ENCODE peak calls at places on chromosome 10, in seven cellular contexts. One of them, this sample, is unnamed.

GRCh38 chr10:102975483-102976057 is 57.5 kb downstream of the CNNM2 start:
- DNase-seq in tibial nerve: no peak
- DNase-seq in ovary: no peak
- DNase-seq in choroid plexus epithelial cell: no peak
- DNase-seq in HL-60: no peak
- DNase-seq in cardiac fibroblast: no peak
- DNase-seq in AG09319: no peak
- DNase-seq in this sample: no peak

GRCh38 chr10:79397575-79398303 is 47.7 kb downstream of the ZCCHC24 start:
- DNase-seq in tibial nerve: no peak
- DNase-seq in ovary: no peak
- DNase-seq in choroid plexus epithelial cell: peak; percentile 60
- DNase-seq in HL-60: no peak
- DNase-seq in cardiac fibroblast: no peak
- DNase-seq in AG09319: no peak
- DNase-seq in this sample: no peak

GRCh38 chr10:3406556-3406955 is 234.0 kb upstream of the PITRM1 start:
- DNase-seq in tibial nerve: no peak
- DNase-seq in ovary: no peak
- DNase-seq in choroid plexus epithelial cell: no peak
- DNase-seq in HL-60: no peak
- DNase-seq in cardiac fibroblast: no peak
- DNase-seq in AG09319: no peak
- DNase-seq in this sample: no peak

GRCh38 chr10:86331861-86332260 is 34.7 kb downstream of the GRID1 start:
- DNase-seq in tibial nerve: no peak
- DNase-seq in ovary: no peak
- DNase-seq in choroid plexus epithelial cell: no peak
- DNase-seq in HL-60: no peak
- DNase-seq in cardiac fibroblast: no peak
- DNase-seq in AG09319: no peak
- DNase-seq in this sample: no peak

GRCh38 chr10:86945361-86946214 is 11.8 kb downstream of the MMRN2 start:
- DNase-seq in tibial nerve: peak; percentile 56
- DNase-seq in ovary: no peak
- DNase-seq in choroid plexus epithelial cell: no peak
- DNase-seq in HL-60: no peak
- DNase-seq in cardiac fibroblast: no peak
- DNase-seq in AG09319: no peak
- DNase-seq in this sample: peak; percentile 28

GRCh38 chr10:131576341-131577177 is 265.0 kb upstream of the TCERG1L start:
- DNase-seq in tibial nerve: no peak
- DNase-seq in ovary: no peak
- DNase-seq in choroid plexus epithelial cell: no peak
- DNase-seq in HL-60: no peak
- DNase-seq in cardiac fibroblast: no peak
- DNase-seq in AG09319: no peak
- DNase-seq in this sample: no peak

GRCh38 chr10:6151087-6151977 is 51.4 kb upstream of the PFKFB3 start:
- DNase-seq in tibial nerve: peak; percentile 67
- DNase-seq in ovary: no peak
- DNase-seq in choroid plexus epithelial cell: peak; percentile 81
- DNase-seq in HL-60: peak; percentile 59
- DNase-seq in cardiac fibroblast: peak; percentile 78
- DNase-seq in AG09319: no peak
- DNase-seq in this sample: peak; percentile 38

GRCh38 chr10:49164587-49165188 is 23.5 kb downstream of the TMEM273 start:
- DNase-seq in tibial nerve: no peak
- DNase-seq in ovary: no peak
- DNase-seq in choroid plexus epithelial cell: peak; percentile 76
- DNase-seq in HL-60: peak; percentile 47
- DNase-seq in cardiac fibroblast: peak; percentile 46
- DNase-seq in AG09319: no peak
- DNase-seq in this sample: peak; percentile 55

GRCh38 chr10:101144053-101144452 is 13.0 kb downstream of the TLX1 start:
- DNase-seq in tibial nerve: no peak
- DNase-seq in ovary: no peak
- DNase-seq in choroid plexus epithelial cell: no peak
- DNase-seq in HL-60: no peak
- DNase-seq in cardiac fibroblast: no peak
- DNase-seq in AG09319: no peak
- DNase-seq in this sample: no peak

GRCh38 chr10:5951167-5951711 is 26.1 kb downstream of the IL15RA start:
- DNase-seq in tibial nerve: peak; percentile 40
- DNase-seq in ovary: peak; percentile 51
- DNase-seq in choroid plexus epithelial cell: no peak
- DNase-seq in HL-60: no peak
- DNase-seq in cardiac fibroblast: peak; percentile 60
- DNase-seq in AG09319: no peak
- DNase-seq in this sample: peak; percentile 61

GRCh38 chr10:131187274-131187673 is 124.2 kb downstream of the TCERG1L start:
- DNase-seq in tibial nerve: no peak
- DNase-seq in ovary: no peak
- DNase-seq in choroid plexus epithelial cell: no peak
- DNase-seq in HL-60: no peak
- DNase-seq in cardiac fibroblast: no peak
- DNase-seq in AG09319: no peak
- DNase-seq in this sample: no peak

GRCh38 chr10:72292223-72292691 is 18.5 kb downstream of the DDIT4 start:
- DNase-seq in tibial nerve: no peak
- DNase-seq in ovary: no peak
- DNase-seq in choroid plexus epithelial cell: no peak
- DNase-seq in HL-60: no peak
- DNase-seq in cardiac fibroblast: peak; percentile 49
- DNase-seq in AG09319: no peak
- DNase-seq in this sample: peak; percentile 90

GRCh38 chr10:119928411-119928810 is 35.9 kb downstream of the SEC23IP start:
- DNase-seq in tibial nerve: no peak
- DNase-seq in ovary: no peak
- DNase-seq in choroid plexus epithelial cell: no peak
- DNase-seq in HL-60: no peak
- DNase-seq in cardiac fibroblast: no peak
- DNase-seq in AG09319: no peak
- DNase-seq in this sample: no peak

GRCh38 chr10:119932631-119933030 is 40.1 kb downstream of the SEC23IP start:
- DNase-seq in tibial nerve: no peak
- DNase-seq in ovary: no peak
- DNase-seq in choroid plexus epithelial cell: no peak
- DNase-seq in HL-60: no peak
- DNase-seq in cardiac fibroblast: no peak
- DNase-seq in AG09319: no peak
- DNase-seq in this sample: no peak

GRCh38 chr10:119931873-119932272 is 39.3 kb downstream of the SEC23IP start:
- DNase-seq in tibial nerve: no peak
- DNase-seq in ovary: no peak
- DNase-seq in choroid plexus epithelial cell: no peak
- DNase-seq in HL-60: no peak
- DNase-seq in cardiac fibroblast: peak; percentile 7
- DNase-seq in AG09319: no peak
- DNase-seq in this sample: no peak

GRCh38 chr10:119933179-119933578 is 40.6 kb downstream of the SEC23IP start:
- DNase-seq in tibial nerve: no peak
- DNase-seq in ovary: no peak
- DNase-seq in choroid plexus epithelial cell: peak; percentile 41
- DNase-seq in HL-60: no peak
- DNase-seq in cardiac fibroblast: peak; percentile 19
- DNase-seq in AG09319: no peak
- DNase-seq in this sample: no peak
- TF ChIP-seq CTCF in tibial nerve: no peak
- TF ChIP-seq CTCF in ovary: no peak
- TF ChIP-seq CTCF in choroid plexus epithelial cell: peak; percentile 53
- TF ChIP-seq CTCF in HL-60: peak; percentile 3
- TF ChIP-seq CTCF in cardiac fibroblast: no peak
- TF ChIP-seq CTCF in AG09319: peak; percentile 9
- TF ChIP-seq CTCF in this sample: no peak

GRCh38 chr10:60441515-60441914 is 51.8 kb upstream of the ANK3 start:
- DNase-seq in tibial nerve: no peak
- DNase-seq in ovary: no peak
- DNase-seq in choroid plexus epithelial cell: peak; percentile 71
- DNase-seq in HL-60: no peak
- DNase-seq in cardiac fibroblast: no peak
- DNase-seq in AG09319: no peak
- DNase-seq in this sample: no peak
- TF ChIP-seq CTCF in tibial nerve: peak; percentile 13
- TF ChIP-seq CTCF in ovary: no peak
- TF ChIP-seq CTCF in choroid plexus epithelial cell: peak; percentile 50
- TF ChIP-seq CTCF in HL-60: no peak
- TF ChIP-seq CTCF in cardiac fibroblast: peak; percentile 42
- TF ChIP-seq CTCF in AG09319: peak; percentile 36
- TF ChIP-seq CTCF in this sample: no peak

GRCh38 chr10:1517684-1518083 is 219.6 kb downstream of the ADARB2 start:
- DNase-seq in tibial nerve: no peak
- DNase-seq in ovary: no peak
- DNase-seq in choroid plexus epithelial cell: no peak
- DNase-seq in HL-60: no peak
- DNase-seq in cardiac fibroblast: no peak
- DNase-seq in AG09319: no peak
- DNase-seq in this sample: no peak
- TF ChIP-seq CTCF in tibial nerve: no peak
- TF ChIP-seq CTCF in ovary: no peak
- TF ChIP-seq CTCF in choroid plexus epithelial cell: no peak
- TF ChIP-seq CTCF in HL-60: no peak
- TF ChIP-seq CTCF in cardiac fibroblast: no peak
- TF ChIP-seq CTCF in AG09319: no peak
- TF ChIP-seq CTCF in this sample: no peak

DNA sequence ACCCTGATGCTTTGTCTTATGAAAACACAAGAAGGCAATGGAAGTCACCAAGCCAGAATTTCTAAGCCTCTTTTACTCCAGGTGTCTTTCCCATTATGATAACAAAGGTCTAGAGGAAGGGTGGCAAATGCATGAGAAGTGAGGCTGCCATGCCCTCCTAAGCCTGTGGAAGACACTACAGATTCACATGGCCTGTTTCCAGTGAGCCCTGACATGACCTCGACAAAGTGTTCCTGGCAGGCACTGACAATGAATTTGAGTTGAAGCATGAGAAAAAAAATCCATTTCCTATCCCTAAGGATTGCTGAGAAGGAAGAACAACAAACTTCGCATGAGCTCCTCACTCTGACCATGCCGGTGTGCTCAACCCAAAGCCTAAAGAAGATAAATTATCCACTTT is 268.0 kb downstream of the HTR7 start:
- DNase-seq in tibial nerve: no peak
- DNase-seq in ovary: no peak
- DNase-seq in choroid plexus epithelial cell: no peak
- DNase-seq in HL-60: no peak
- DNase-seq in cardiac fibroblast: peak; percentile 35
- DNase-seq in AG09319: no peak
- DNase-seq in this sample: no peak
- TF ChIP-seq CTCF in tibial nerve: no peak
- TF ChIP-seq CTCF in ovary: no peak
- TF ChIP-seq CTCF in choroid plexus epithelial cell: no peak
- TF ChIP-seq CTCF in HL-60: no peak
- TF ChIP-seq CTCF in cardiac fibroblast: no peak
- TF ChIP-seq CTCF in AG09319: no peak
- TF ChIP-seq CTCF in this sample: no peak

DNA sequence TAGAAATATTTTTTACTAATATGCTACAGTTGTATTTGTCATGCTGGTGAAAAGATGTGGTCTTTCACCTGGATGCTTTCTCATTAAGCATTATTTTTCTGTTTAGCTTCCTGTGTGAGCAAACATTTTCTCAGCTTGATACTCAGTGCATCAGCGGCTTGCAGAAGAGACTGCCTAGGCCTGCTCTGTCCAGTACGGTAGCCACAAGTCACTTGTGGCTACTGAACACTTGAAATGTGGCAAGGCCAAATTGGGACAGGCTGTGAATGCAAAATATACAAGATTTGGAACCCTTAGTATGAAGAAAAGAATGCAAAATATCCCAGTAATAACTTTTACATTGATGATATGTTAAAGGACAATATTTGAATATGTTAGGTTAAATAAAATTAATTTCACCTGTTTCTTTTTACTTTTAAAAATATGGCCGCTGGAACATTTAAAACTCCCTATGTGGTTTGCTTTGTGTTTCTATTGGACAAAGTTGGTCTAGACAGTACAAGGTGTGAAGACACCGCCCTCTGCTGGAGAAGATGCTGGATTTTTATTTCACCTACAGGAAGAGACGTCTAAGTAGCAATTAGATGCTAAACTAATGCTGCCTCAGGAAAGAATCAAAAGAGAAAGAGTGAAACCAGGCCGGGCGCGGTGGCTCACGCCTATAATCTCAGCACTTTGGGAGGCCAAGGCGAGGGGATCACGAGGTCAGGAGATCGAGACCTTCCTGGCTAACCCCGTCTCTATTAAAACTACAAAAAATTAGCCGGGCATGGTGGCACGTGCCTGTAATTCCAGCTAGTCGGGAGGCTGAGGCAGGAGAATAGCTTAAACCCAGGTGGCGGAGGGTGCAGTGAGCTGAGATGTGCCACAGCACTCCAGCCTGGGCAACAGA is 5.3 kb downstream of the SRGN start:
- DNase-seq in tibial nerve: peak; percentile 97
- DNase-seq in ovary: peak; percentile 65
- DNase-seq in choroid plexus epithelial cell: peak; percentile 93
- DNase-seq in HL-60: no peak
- DNase-seq in cardiac fibroblast: peak; percentile 91
- DNase-seq in AG09319: peak; percentile 65
- DNase-seq in this sample: peak; percentile 87
- TF ChIP-seq CTCF in tibial nerve: peak; percentile 79
- TF ChIP-seq CTCF in ovary: peak; percentile 72
- TF ChIP-seq CTCF in choroid plexus epithelial cell: peak; percentile 72
- TF ChIP-seq CTCF in HL-60: peak; percentile 35
- TF ChIP-seq CTCF in cardiac fibroblast: peak; percentile 59
- TF ChIP-seq CTCF in AG09319: peak; percentile 67
- TF ChIP-seq CTCF in this sample: peak; percentile 67

DNA sequence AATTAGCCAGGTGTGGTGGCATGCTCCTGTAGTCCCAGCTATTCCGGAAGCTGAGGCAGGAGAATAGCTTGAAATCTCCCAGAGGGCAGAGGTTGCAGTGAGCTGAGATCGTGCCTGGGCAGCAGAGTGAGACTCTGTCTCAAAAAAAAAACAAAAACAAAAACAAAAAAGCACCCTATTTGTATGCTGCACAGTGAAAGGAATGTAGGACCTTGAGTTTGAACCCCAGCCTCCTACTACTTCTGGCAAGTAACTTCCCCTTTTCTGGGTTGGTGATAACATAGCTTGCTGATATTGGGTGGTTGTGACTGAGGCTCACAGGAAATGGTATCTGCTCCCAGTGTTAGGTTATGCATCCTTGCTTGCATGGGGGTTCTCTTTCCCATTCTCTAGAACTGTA is 205.3 kb downstream of the BUB3 start:
- DNase-seq in tibial nerve: no peak
- DNase-seq in ovary: no peak
- DNase-seq in choroid plexus epithelial cell: no peak
- DNase-seq in HL-60: no peak
- DNase-seq in cardiac fibroblast: no peak
- DNase-seq in AG09319: no peak
- DNase-seq in this sample: no peak
- TF ChIP-seq CTCF in tibial nerve: no peak
- TF ChIP-seq CTCF in ovary: no peak
- TF ChIP-seq CTCF in choroid plexus epithelial cell: no peak
- TF ChIP-seq CTCF in HL-60: no peak
- TF ChIP-seq CTCF in cardiac fibroblast: no peak
- TF ChIP-seq CTCF in AG09319: no peak
- TF ChIP-seq CTCF in this sample: no peak

GRCh38 chr10:63977329-63977923 is 456.2 kb downstream of the REEP3 start:
- DNase-seq in tibial nerve: no peak
- DNase-seq in ovary: no peak
- DNase-seq in choroid plexus epithelial cell: peak; percentile 54
- DNase-seq in HL-60: peak; percentile 23
- DNase-seq in cardiac fibroblast: peak; percentile 57
- DNase-seq in AG09319: no peak
- DNase-seq in this sample: peak; percentile 66

GRCh38 chr10:63972949-63973827 is 452.0 kb downstream of the REEP3 start:
- DNase-seq in tibial nerve: no peak
- DNase-seq in ovary: no peak
- DNase-seq in choroid plexus epithelial cell: no peak
- DNase-seq in HL-60: no peak
- DNase-seq in cardiac fibroblast: no peak
- DNase-seq in AG09319: no peak
- DNase-seq in this sample: no peak

GRCh38 chr10:63976538-63976937 is 455.3 kb downstream of the REEP3 start:
- DNase-seq in tibial nerve: peak; percentile 19
- DNase-seq in ovary: no peak
- DNase-seq in choroid plexus epithelial cell: peak; percentile 38
- DNase-seq in HL-60: no peak
- DNase-seq in cardiac fibroblast: peak; percentile 46
- DNase-seq in AG09319: no peak
- DNase-seq in this sample: peak; percentile 86
- TF ChIP-seq CTCF in tibial nerve: peak; percentile 23
- TF ChIP-seq CTCF in ovary: no peak
- TF ChIP-seq CTCF in choroid plexus epithelial cell: peak; percentile 61
- TF ChIP-seq CTCF in HL-60: peak; percentile 56
- TF ChIP-seq CTCF in cardiac fibroblast: peak; percentile 67
- TF ChIP-seq CTCF in AG09319: peak; percentile 35
- TF ChIP-seq CTCF in this sample: peak; percentile 77